ENCODE peak calls at places on chromosomes 3 and 15, in four cellular contexts. One of them, this sample, is unnamed. For H3K4me1, the result is how much of the 10 kb centered on the place peaks cover.

GRCh38 chr15:45921376-45921775 is 286.5 kb downstream of the SQOR start:
- DNase-seq in IMR-90: no peak
- DNase-seq in neural progenitor cell: no peak
- DNase-seq in SK-N-SH: no peak
- DNase-seq in this sample: no peak

GRCh38 chr3:174620138-174620537 is 239.0 kb upstream of the NAALADL2 start:
- DNase-seq in IMR-90: no peak
- DNase-seq in neural progenitor cell: no peak
- DNase-seq in SK-N-SH: no peak
- DNase-seq in this sample: no peak

GRCh38 chr3:27194494-27194893 is 174.7 kb downstream of the NEK10 start:
- DNase-seq in IMR-90: no peak
- DNase-seq in neural progenitor cell: no peak
- DNase-seq in SK-N-SH: no peak
- DNase-seq in this sample: no peak

GRCh38 chr15:91316123-91316522 is 216.1 kb downstream of the SV2B start:
- DNase-seq in IMR-90: no peak
- DNase-seq in neural progenitor cell: no peak
- DNase-seq in SK-N-SH: no peak
- DNase-seq in this sample: no peak

GRCh38 chr3:79490165-79491028 is 277.4 kb downstream of the ROBO1 start:
- DNase-seq in IMR-90: peak
- DNase-seq in neural progenitor cell: peak
- DNase-seq in SK-N-SH: no peak
- DNase-seq in this sample: peak

GRCh38 chr15:74011610-74012009 is 17.1 kb downstream of the PML start:
- DNase-seq in IMR-90: peak
- DNase-seq in neural progenitor cell: no peak
- DNase-seq in SK-N-SH: no peak
- DNase-seq in this sample: no peak

GRCh38 chr15:57550640-57551039 is 41.1 kb upstream of the MYZAP start:
- DNase-seq in IMR-90: no peak
- DNase-seq in neural progenitor cell: no peak
- DNase-seq in SK-N-SH: no peak
- DNase-seq in this sample: peak

GRCh38 chr15:99619712-99620111 is 53.9 kb downstream of the MEF2A start:
- DNase-seq in IMR-90: peak
- DNase-seq in neural progenitor cell: no peak
- DNase-seq in SK-N-SH: no peak
- DNase-seq in this sample: no peak

GRCh38 chr15:48643776-48644497 is 1.6 kb downstream of the FBN1 start:
- DNase-seq in IMR-90: no peak
- DNase-seq in neural progenitor cell: peak
- DNase-seq in SK-N-SH: no peak
- DNase-seq in this sample: no peak

GRCh38 chr3:13012228-13012691 is 61.0 kb downstream of the IQSEC1 start:
- DNase-seq in IMR-90: peak
- DNase-seq in neural progenitor cell: no peak
- DNase-seq in SK-N-SH: no peak
- DNase-seq in this sample: no peak

GRCh38 chr15:71790081-71790480 is 20.3 kb upstream of the NR2E3 start:
- DNase-seq in IMR-90: peak
- DNase-seq in neural progenitor cell: no peak
- DNase-seq in SK-N-SH: no peak
- DNase-seq in this sample: no peak

GRCh38 chr3:37689645-37690356 is 171.9 kb upstream of the CTDSPL start:
- DNase-seq in IMR-90: no peak
- DNase-seq in neural progenitor cell: no peak
- DNase-seq in SK-N-SH: no peak
- DNase-seq in this sample: no peak

GRCh38 chr3:16112910-16113504 is 61.5 kb upstream of the GALNT15 start:
- DNase-seq in IMR-90: peak
- DNase-seq in neural progenitor cell: no peak
- DNase-seq in SK-N-SH: no peak
- DNase-seq in this sample: no peak

GRCh38 chr3:89964347-89964746 is 856.9 kb downstream of the EPHA3 start:
- DNase-seq in IMR-90: peak
- DNase-seq in neural progenitor cell: no peak
- DNase-seq in SK-N-SH: no peak
- DNase-seq in this sample: no peak

GRCh38 chr3:65830948-65831732 is 207.6 kb downstream of the MAGI1 start:
- DNase-seq in IMR-90: no peak
- DNase-seq in neural progenitor cell: no peak
- DNase-seq in SK-N-SH: no peak
- DNase-seq in this sample: no peak

GRCh38 chr15:43769584-43770228 is 7.1 kb downstream of the ELL3 start:
- DNase-seq in IMR-90: peak
- DNase-seq in neural progenitor cell: peak
- DNase-seq in SK-N-SH: peak
- DNase-seq in this sample: no peak

GRCh38 chr3:136193273-136194043 is 2.7 kb downstream of the MSL2 start:
- DNase-seq in IMR-90: no peak
- DNase-seq in neural progenitor cell: no peak
- DNase-seq in SK-N-SH: peak
- DNase-seq in this sample: no peak

GRCh38 chr3:152069871-152070270 is 196.4 kb downstream of the SUCNR1 start:
- DNase-seq in IMR-90: peak
- DNase-seq in neural progenitor cell: no peak
- DNase-seq in SK-N-SH: no peak
- DNase-seq in this sample: no peak

GRCh38 chr15:37015025-37015424 is 85.3 kb downstream of the MEIS2 start:
- DNase-seq in IMR-90: no peak
- DNase-seq in neural progenitor cell: no peak
- DNase-seq in SK-N-SH: no peak
- DNase-seq in this sample: no peak

GRCh38 chr3:188358787-188359493 is 205.0 kb downstream of the LPP start:
- DNase-seq in IMR-90: no peak
- DNase-seq in neural progenitor cell: no peak
- DNase-seq in SK-N-SH: no peak
- DNase-seq in this sample: no peak

GRCh38 chr3:128784843-128785242 is 58.9 kb downstream of the RAB7A start:
- DNase-seq in IMR-90: no peak
- DNase-seq in neural progenitor cell: no peak
- DNase-seq in SK-N-SH: no peak
- DNase-seq in this sample: no peak
- H3K4me1 ChIP-seq in IMR-90: under half
- H3K4me1 ChIP-seq in neural progenitor cell: under half
- H3K4me1 ChIP-seq in SK-N-SH: under half
- H3K4me1 ChIP-seq in this sample: under half

DNA sequence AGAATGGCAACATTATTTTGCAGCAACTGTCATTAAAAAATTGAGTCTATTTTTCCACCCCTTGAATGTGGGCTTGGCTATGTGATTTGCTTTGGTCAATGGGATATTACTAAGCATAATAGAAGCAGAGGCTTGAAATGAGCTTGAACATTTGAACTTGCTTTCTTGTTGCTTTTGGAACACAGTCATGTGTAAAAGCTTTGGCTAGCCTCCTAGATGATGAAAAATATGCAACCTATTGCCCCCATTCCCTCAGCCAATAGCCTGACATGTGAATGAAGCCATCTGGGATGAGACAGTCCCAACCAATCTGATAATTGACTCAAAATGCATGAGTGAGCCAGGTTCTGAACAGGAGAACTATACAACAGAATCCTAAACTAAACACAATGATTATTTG is 78.4 kb downstream of the PLSCR2 start:
- DNase-seq in IMR-90: peak
- DNase-seq in neural progenitor cell: no peak
- DNase-seq in SK-N-SH: no peak
- DNase-seq in this sample: no peak
- H3K9ac ChIP-seq in IMR-90: no peak
- H3K9ac ChIP-seq in neural progenitor cell: no peak
- H3K9ac ChIP-seq in SK-N-SH: no peak
- H3K9ac ChIP-seq in this sample: no peak

DNA sequence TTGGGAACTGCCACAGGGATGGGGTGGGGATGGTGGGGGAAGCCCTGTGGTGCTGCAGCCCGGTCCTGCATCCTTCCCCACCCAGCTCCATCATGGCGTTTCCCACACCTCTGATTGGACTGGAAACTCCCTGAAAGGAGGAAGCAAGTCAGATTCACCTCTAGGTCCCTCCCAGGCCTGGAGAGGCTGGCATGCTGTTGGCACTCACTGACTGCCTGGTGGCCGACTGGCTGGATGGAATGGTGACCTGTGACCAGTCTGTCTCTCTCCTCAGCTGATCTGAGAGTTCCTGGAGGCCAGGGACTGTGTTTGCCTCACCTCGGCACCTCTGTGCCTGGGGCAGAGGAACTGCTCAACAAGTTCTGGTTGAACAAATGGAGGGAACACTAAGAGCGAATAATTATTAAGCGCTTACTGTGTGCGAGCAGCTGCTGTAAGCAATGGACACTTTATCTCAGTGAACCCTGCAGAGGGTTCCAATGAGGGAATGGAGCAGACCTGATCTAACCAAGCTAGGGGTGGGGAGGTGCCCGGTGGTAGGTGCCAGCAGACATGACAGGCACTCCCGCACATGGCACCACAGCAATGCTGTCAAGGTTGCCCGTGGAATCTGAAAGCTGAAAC is 3.5 kb upstream of the HHATL start:
- DNase-seq in IMR-90: no peak
- DNase-seq in neural progenitor cell: no peak
- DNase-seq in SK-N-SH: no peak
- DNase-seq in this sample: no peak
- H3K4me1 ChIP-seq in IMR-90: under half
- H3K4me1 ChIP-seq in neural progenitor cell: under half
- H3K4me1 ChIP-seq in SK-N-SH: under half
- H3K4me1 ChIP-seq in this sample: under half

DNA sequence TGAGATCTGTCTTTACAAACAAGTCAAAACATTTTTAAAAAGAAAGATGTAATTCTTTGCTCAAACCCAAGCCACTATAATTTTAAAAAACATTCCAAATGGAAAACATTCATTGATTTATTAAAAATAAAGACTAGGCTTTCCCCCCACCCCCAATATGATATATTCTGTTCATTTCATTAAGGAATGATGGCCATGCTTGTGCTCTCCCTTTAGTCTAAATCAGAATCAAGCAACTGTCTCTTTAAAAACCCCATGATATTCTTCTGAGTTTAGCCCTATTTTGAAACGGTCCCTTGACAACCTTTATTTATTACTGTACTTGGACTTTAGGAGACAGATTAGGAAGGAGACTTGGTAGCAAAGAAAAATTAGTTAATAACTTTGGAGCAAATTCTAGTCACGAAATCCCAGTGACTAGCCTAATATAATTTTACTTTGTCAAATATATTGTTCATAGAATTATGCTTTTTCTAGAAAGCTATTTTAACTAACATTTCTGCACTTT is 38.4 kb downstream of the TSC22D2 start:
- DNase-seq in IMR-90: no peak
- DNase-seq in neural progenitor cell: no peak
- DNase-seq in SK-N-SH: no peak
- DNase-seq in this sample: no peak
- H3K9ac ChIP-seq in IMR-90: no peak
- H3K9ac ChIP-seq in neural progenitor cell: no peak
- H3K9ac ChIP-seq in SK-N-SH: no peak
- H3K9ac ChIP-seq in this sample: no peak

This sample was measured in kidney.